ENCODE peak calls at places on chromosome 12, in nine cellular contexts. One of them, this sample, is unnamed.

GRCh38 chr12:68612245-68612644 is 1.5 kb downstream of the RAP1B start:
- DNase-seq in GM06990: no peak
- DNase-seq in aorta: no peak
- DNase-seq in CD4-positive, alpha-beta T cell: no peak
- DNase-seq in anterior cingulate cortex: no peak
- DNase-seq in CD8-positive, alpha-beta memory T cell: no peak
- DNase-seq in BJ: no peak
- DNase-seq in HL-60: no peak
- DNase-seq in NCI-H345: no peak
- DNase-seq in this sample: peak

GRCh38 chr12:103632554-103633216 is 45.6 kb downstream of the STAB2 start:
- DNase-seq in NCI-H345: peak
- DNase-seq in BJ: no peak
- DNase-seq in aorta: peak
- DNase-seq in GM06990: peak
- DNase-seq in CD8-positive, alpha-beta memory T cell: no peak
- DNase-seq in HL-60: peak
- DNase-seq in anterior cingulate cortex: no peak
- DNase-seq in CD4-positive, alpha-beta T cell: no peak
- DNase-seq in this sample: peak

GRCh38 chr12:6966351-6966750 is 4.1 kb downstream of the PHB2 start:
- DNase-seq in CD4-positive, alpha-beta T cell: no peak
- DNase-seq in aorta: no peak
- DNase-seq in HL-60: no peak
- DNase-seq in NCI-H345: no peak
- DNase-seq in CD8-positive, alpha-beta memory T cell: no peak
- DNase-seq in GM06990: no peak
- DNase-seq in BJ: no peak
- DNase-seq in anterior cingulate cortex: no peak
- DNase-seq in this sample: no peak

GRCh38 chr12:50221228-50222008 is 54.2 kb upstream of the CERS5 start:
- DNase-seq in NCI-H345: no peak
- DNase-seq in HL-60: peak
- DNase-seq in anterior cingulate cortex: no peak
- DNase-seq in aorta: no peak
- DNase-seq in BJ: peak
- DNase-seq in CD4-positive, alpha-beta T cell: no peak
- DNase-seq in GM06990: peak
- DNase-seq in CD8-positive, alpha-beta memory T cell: no peak
- DNase-seq in this sample: no peak

GRCh38 chr12:93968518-93968917 is 179.9 kb upstream of the PLXNC1 start:
- DNase-seq in HL-60: no peak
- DNase-seq in CD8-positive, alpha-beta memory T cell: no peak
- DNase-seq in BJ: no peak
- DNase-seq in aorta: no peak
- DNase-seq in GM06990: no peak
- DNase-seq in anterior cingulate cortex: no peak
- DNase-seq in NCI-H345: no peak
- DNase-seq in CD4-positive, alpha-beta T cell: no peak
- DNase-seq in this sample: no peak

GRCh38 chr12:70317781-70318180 is 48.3 kb upstream of the KCNMB4 start:
- DNase-seq in GM06990: peak
- DNase-seq in CD4-positive, alpha-beta T cell: no peak
- DNase-seq in aorta: no peak
- DNase-seq in CD8-positive, alpha-beta memory T cell: no peak
- DNase-seq in HL-60: peak
- DNase-seq in NCI-H345: no peak
- DNase-seq in BJ: no peak
- DNase-seq in anterior cingulate cortex: no peak
- DNase-seq in this sample: no peak

GRCh38 chr12:64178122-64178521 is 44.0 kb downstream of the KICS2 start:
- DNase-seq in CD8-positive, alpha-beta memory T cell: no peak
- DNase-seq in aorta: no peak
- DNase-seq in GM06990: no peak
- DNase-seq in CD4-positive, alpha-beta T cell: no peak
- DNase-seq in NCI-H345: no peak
- DNase-seq in anterior cingulate cortex: no peak
- DNase-seq in HL-60: no peak
- DNase-seq in BJ: peak
- DNase-seq in this sample: no peak

GRCh38 chr12:45914090-45914489 is 76.3 kb downstream of the SCAF11 start:
- DNase-seq in anterior cingulate cortex: no peak
- DNase-seq in aorta: no peak
- DNase-seq in CD8-positive, alpha-beta memory T cell: no peak
- DNase-seq in NCI-H345: no peak
- DNase-seq in HL-60: no peak
- DNase-seq in CD4-positive, alpha-beta T cell: no peak
- DNase-seq in BJ: peak
- DNase-seq in GM06990: no peak
- DNase-seq in this sample: no peak

GRCh38 chr12:27290501-27291168 is 42.0 kb upstream of the BMAL2 start:
- DNase-seq in aorta: no peak
- DNase-seq in HL-60: no peak
- DNase-seq in GM06990: peak
- DNase-seq in NCI-H345: no peak
- DNase-seq in anterior cingulate cortex: no peak
- DNase-seq in CD4-positive, alpha-beta T cell: no peak
- DNase-seq in BJ: no peak
- DNase-seq in CD8-positive, alpha-beta memory T cell: no peak
- DNase-seq in this sample: no peak

GRCh38 chr12:122871851-122872785 is 23.8 kb downstream of the VPS37B start:
- DNase-seq in GM06990: no peak
- DNase-seq in CD8-positive, alpha-beta memory T cell: peak
- DNase-seq in CD4-positive, alpha-beta T cell: peak
- DNase-seq in BJ: no peak
- DNase-seq in aorta: peak
- DNase-seq in NCI-H345: peak
- DNase-seq in HL-60: peak
- DNase-seq in anterior cingulate cortex: no peak
- DNase-seq in this sample: peak

GRCh38 chr12:52906049-52906645 is 1.3 kb upstream of the KRT8 start:
- DNase-seq in GM06990: no peak
- DNase-seq in anterior cingulate cortex: no peak
- DNase-seq in NCI-H345: peak
- DNase-seq in BJ: no peak
- DNase-seq in CD8-positive, alpha-beta memory T cell: no peak
- DNase-seq in CD4-positive, alpha-beta T cell: no peak
- DNase-seq in HL-60: no peak
- DNase-seq in aorta: no peak
- DNase-seq in this sample: peak

GRCh38 chr12:89775336-89776005 is 66.8 kb upstream of the ATP2B1 start:
- DNase-seq in CD8-positive, alpha-beta memory T cell: no peak
- DNase-seq in aorta: no peak
- DNase-seq in anterior cingulate cortex: no peak
- DNase-seq in BJ: peak
- DNase-seq in HL-60: no peak
- DNase-seq in CD4-positive, alpha-beta T cell: no peak
- DNase-seq in GM06990: no peak
- DNase-seq in NCI-H345: no peak
- DNase-seq in this sample: no peak

GRCh38 chr12:13165578-13166120 is 30.9 kb upstream of the EMP1 start:
- DNase-seq in aorta: peak
- DNase-seq in CD4-positive, alpha-beta T cell: peak
- DNase-seq in HL-60: peak
- DNase-seq in anterior cingulate cortex: no peak
- DNase-seq in CD8-positive, alpha-beta memory T cell: peak
- DNase-seq in BJ: no peak
- DNase-seq in GM06990: no peak
- DNase-seq in NCI-H345: no peak
- DNase-seq in this sample: peak

GRCh38 chr12:80352476-80352875 is 91.6 kb upstream of the PTPRQ start:
- DNase-seq in BJ: no peak
- DNase-seq in CD8-positive, alpha-beta memory T cell: no peak
- DNase-seq in aorta: no peak
- DNase-seq in NCI-H345: peak
- DNase-seq in GM06990: no peak
- DNase-seq in HL-60: no peak
- DNase-seq in CD4-positive, alpha-beta T cell: no peak
- DNase-seq in anterior cingulate cortex: no peak
- DNase-seq in this sample: no peak

GRCh38 chr12:48420031-48420775 is 52.2 kb upstream of the ANP32D start:
- DNase-seq in BJ: no peak
- DNase-seq in GM06990: no peak
- DNase-seq in anterior cingulate cortex: no peak
- DNase-seq in CD8-positive, alpha-beta memory T cell: no peak
- DNase-seq in NCI-H345: no peak
- DNase-seq in CD4-positive, alpha-beta T cell: no peak
- DNase-seq in HL-60: no peak
- DNase-seq in aorta: no peak
- DNase-seq in this sample: no peak

GRCh38 chr12:33322519-33322918 is 117.1 kb downstream of the SYT10 start:
- DNase-seq in HL-60: no peak
- DNase-seq in CD4-positive, alpha-beta T cell: no peak
- DNase-seq in aorta: no peak
- DNase-seq in NCI-H345: no peak
- DNase-seq in GM06990: no peak
- DNase-seq in CD8-positive, alpha-beta memory T cell: no peak
- DNase-seq in anterior cingulate cortex: no peak
- DNase-seq in BJ: no peak
- DNase-seq in this sample: no peak

GRCh38 chr12:85509857-85510256 is 229.8 kb downstream of the ALX1 start:
- DNase-seq in NCI-H345: no peak
- DNase-seq in anterior cingulate cortex: no peak
- DNase-seq in aorta: no peak
- DNase-seq in BJ: no peak
- DNase-seq in CD4-positive, alpha-beta T cell: no peak
- DNase-seq in CD8-positive, alpha-beta memory T cell: no peak
- DNase-seq in HL-60: no peak
- DNase-seq in GM06990: no peak
- DNase-seq in this sample: no peak

GRCh38 chr12:109912790-109913189 is 12.7 kb downstream of the TCHP start:
- DNase-seq in CD8-positive, alpha-beta memory T cell: no peak
- DNase-seq in HL-60: no peak
- DNase-seq in BJ: no peak
- DNase-seq in NCI-H345: no peak
- DNase-seq in aorta: no peak
- DNase-seq in anterior cingulate cortex: no peak
- DNase-seq in CD4-positive, alpha-beta T cell: no peak
- DNase-seq in GM06990: no peak
- DNase-seq in this sample: no peak

GRCh38 chr12:105352049-105352448 is 21.6 kb downstream of the C12orf75 start:
- DNase-seq in HL-60: no peak
- DNase-seq in CD8-positive, alpha-beta memory T cell: no peak
- DNase-seq in BJ: no peak
- DNase-seq in CD4-positive, alpha-beta T cell: no peak
- DNase-seq in aorta: no peak
- DNase-seq in anterior cingulate cortex: no peak
- DNase-seq in NCI-H345: no peak
- DNase-seq in GM06990: peak
- DNase-seq in this sample: no peak

GRCh38 chr12:106032141-106032925 is 106.4 kb downstream of the NUAK1 start:
- DNase-seq in GM06990: no peak
- DNase-seq in CD4-positive, alpha-beta T cell: no peak
- DNase-seq in HL-60: no peak
- DNase-seq in NCI-H345: no peak
- DNase-seq in aorta: no peak
- DNase-seq in BJ: no peak
- DNase-seq in CD8-positive, alpha-beta memory T cell: no peak
- DNase-seq in anterior cingulate cortex: no peak
- DNase-seq in this sample: peak

GRCh38 chr12:14960548-14961465 is 594 bp downstream of the ARHGDIB start:
- DNase-seq in anterior cingulate cortex: no peak
- DNase-seq in HL-60: peak
- DNase-seq in BJ: no peak
- DNase-seq in CD4-positive, alpha-beta T cell: peak
- DNase-seq in NCI-H345: no peak
- DNase-seq in CD8-positive, alpha-beta memory T cell: peak
- DNase-seq in aorta: peak
- DNase-seq in GM06990: peak
- DNase-seq in this sample: peak

GRCh38 chr12:98678946-98679610 is 34.0 kb downstream of the APAF1 start:
- DNase-seq in NCI-H345: no peak
- DNase-seq in CD8-positive, alpha-beta memory T cell: no peak
- DNase-seq in HL-60: no peak
- DNase-seq in aorta: no peak
- DNase-seq in BJ: no peak
- DNase-seq in CD4-positive, alpha-beta T cell: no peak
- DNase-seq in GM06990: no peak
- DNase-seq in anterior cingulate cortex: no peak
- DNase-seq in this sample: no peak

GRCh38 chr12:63826002-63826585 is 18.4 kb upstream of the SRGAP1 start:
- DNase-seq in GM06990: no peak
- DNase-seq in HL-60: peak
- DNase-seq in aorta: no peak
- DNase-seq in CD4-positive, alpha-beta T cell: no peak
- DNase-seq in CD8-positive, alpha-beta memory T cell: no peak
- DNase-seq in BJ: no peak
- DNase-seq in anterior cingulate cortex: no peak
- DNase-seq in NCI-H345: no peak
- DNase-seq in this sample: peak

GRCh38 chr12:9906888-9907287 is 25.3 kb downstream of the CLEC2A start:
- DNase-seq in NCI-H345: no peak
- DNase-seq in HL-60: peak
- DNase-seq in aorta: no peak
- DNase-seq in CD8-positive, alpha-beta memory T cell: peak
- DNase-seq in CD4-positive, alpha-beta T cell: no peak
- DNase-seq in anterior cingulate cortex: no peak
- DNase-seq in GM06990: no peak
- DNase-seq in BJ: no peak
- DNase-seq in this sample: no peak

GRCh38 chr12:92561543-92561899 is 141.3 kb upstream of the PLEKHG7 start:
- DNase-seq in CD4-positive, alpha-beta T cell: no peak
- DNase-seq in GM06990: no peak
- DNase-seq in HL-60: no peak
- DNase-seq in CD8-positive, alpha-beta memory T cell: no peak
- DNase-seq in BJ: peak
- DNase-seq in anterior cingulate cortex: no peak
- DNase-seq in aorta: peak
- DNase-seq in NCI-H345: peak
- DNase-seq in this sample: no peak

GRCh38 chr12:26062566-26062965 is 62.3 kb downstream of the BHLHE41 start:
- DNase-seq in NCI-H345: no peak
- DNase-seq in HL-60: no peak
- DNase-seq in GM06990: no peak
- DNase-seq in CD4-positive, alpha-beta T cell: no peak
- DNase-seq in CD8-positive, alpha-beta memory T cell: no peak
- DNase-seq in aorta: no peak
- DNase-seq in anterior cingulate cortex: no peak
- DNase-seq in BJ: no peak
- DNase-seq in this sample: no peak

GRCh38 chr12:56257491-56258067 is 605 bp downstream of the ANKRD52 start:
- DNase-seq in NCI-H345: peak
- DNase-seq in CD4-positive, alpha-beta T cell: no peak
- DNase-seq in GM06990: no peak
- DNase-seq in aorta: no peak
- DNase-seq in CD8-positive, alpha-beta memory T cell: no peak
- DNase-seq in HL-60: no peak
- DNase-seq in anterior cingulate cortex: no peak
- DNase-seq in BJ: no peak
- DNase-seq in this sample: peak

GRCh38 chr12:66329941-66330340 is 27.6 kb downstream of the HELB start:
- DNase-seq in aorta: no peak
- DNase-seq in BJ: no peak
- DNase-seq in CD4-positive, alpha-beta T cell: no peak
- DNase-seq in HL-60: no peak
- DNase-seq in GM06990: no peak
- DNase-seq in CD8-positive, alpha-beta memory T cell: no peak
- DNase-seq in anterior cingulate cortex: no peak
- DNase-seq in NCI-H345: no peak
- DNase-seq in this sample: no peak

GRCh38 chr12:67069451-67070306 is 199.5 kb upstream of the CAND1 start:
- DNase-seq in anterior cingulate cortex: no peak
- DNase-seq in aorta: no peak
- DNase-seq in HL-60: peak
- DNase-seq in NCI-H345: peak
- DNase-seq in CD4-positive, alpha-beta T cell: peak
- DNase-seq in BJ: no peak
- DNase-seq in GM06990: peak
- DNase-seq in CD8-positive, alpha-beta memory T cell: peak
- DNase-seq in this sample: peak

GRCh38 chr12:110765144-110765543 is 22.5 kb upstream of the PPP1CC start:
- DNase-seq in BJ: no peak
- DNase-seq in CD8-positive, alpha-beta memory T cell: no peak
- DNase-seq in HL-60: no peak
- DNase-seq in NCI-H345: no peak
- DNase-seq in GM06990: no peak
- DNase-seq in anterior cingulate cortex: no peak
- DNase-seq in CD4-positive, alpha-beta T cell: no peak
- DNase-seq in aorta: no peak
- DNase-seq in this sample: no peak

GRCh38 chr12:57238854-57239554 is 9.5 kb downstream of the SHMT2 start:
- DNase-seq in anterior cingulate cortex: peak
- DNase-seq in BJ: peak
- DNase-seq in NCI-H345: peak
- DNase-seq in GM06990: peak
- DNase-seq in CD4-positive, alpha-beta T cell: peak
- DNase-seq in CD8-positive, alpha-beta memory T cell: peak
- DNase-seq in HL-60: peak
- DNase-seq in aorta: peak
- DNase-seq in this sample: peak

This sample was measured in HT-29.